ENCODE peak calls at places on chromosomes 3 and 15, in ten cellular contexts. F is lower leg skin, K is astrocyte of the cerebellum, G is IMR-90, E is transverse colon, V is left lung, U is right lobe of liver, N is spleen, M is thoracic aorta, I is AG04450. W is an unnamed sample.

GRCh38 chr3:47057212-47057671 is 77.8 kb downstream of the NBEAL2 start:
- DNase-seq in F (no peak), K (peak), G (peak), E (no peak), V (no peak), U (no peak), N (no peak), M (no peak), I (no peak), W (no peak)

GRCh38 chr15:59168536-59168935 is 38.1 kb upstream of the LDHAL6B start:
- DNase-seq in F (no peak), K (no peak), G (peak), E (no peak), V (no peak), U (no peak), N (no peak), M (no peak), I (no peak), W (no peak)

GRCh38 chr3:70531063-70531657 is 218.7 kb upstream of the MDFIC2 start:
- DNase-seq in F (no peak), K (peak), G (peak), E (no peak), V (no peak), U (no peak), N (no peak), M (no peak), I (no peak), W (no peak)

GRCh38 chr3:157370867-157371266 is 65.8 kb upstream of the PTX3 start:
- DNase-seq in F (no peak), K (no peak), G (no peak), E (no peak), V (no peak), U (no peak), N (no peak), M (no peak), I (no peak), W (no peak)

GRCh38 chr3:42084593-42084992 is 6.6 kb upstream of the TRAK1 start:
- DNase-seq in F (no peak), K (no peak), G (no peak), E (no peak), V (no peak), U (no peak), N (no peak), M (no peak), I (no peak), W (no peak)

GRCh38 chr15:94236638-94237037 is 5.3 kb downstream of the MCTP2 start:
- DNase-seq in F (no peak), K (no peak), G (no peak), E (no peak), V (no peak), U (no peak), N (no peak), M (no peak), I (no peak), W (no peak)

GRCh38 chr15:67521770-67522568 is 1.0 kb downstream of the C15orf61 start:
- DNase-seq in F (no peak), K (no peak), G (peak), E (no peak), V (no peak), U (no peak), N (no peak), M (no peak), I (no peak), W (no peak)

GRCh38 chr15:80401471-80401870 is 2.7 kb upstream of the ARNT2 start:
- DNase-seq in F (no peak), K (no peak), G (no peak), E (no peak), V (no peak), U (no peak), N (no peak), M (no peak), I (no peak), W (no peak)

GRCh38 chr15:34610388-34610787 is 26.9 kb upstream of the GOLGA8B start:
- DNase-seq in F (no peak), K (no peak), G (peak), E (no peak), V (no peak), U (no peak), N (no peak), M (no peak), I (no peak), W (no peak)

GRCh38 chr3:65607101-65607500 is 431.6 kb downstream of the MAGI1 start:
- DNase-seq in F (no peak), K (no peak), G (no peak), E (no peak), V (no peak), U (no peak), N (no peak), M (no peak), I (no peak), W (no peak)

GRCh38 chr15:63981596-63982320 is 64.5 kb downstream of the DAPK2 start:
- DNase-seq in F (peak), K (no peak), G (no peak), E (no peak), V (no peak), U (peak), N (peak), M (no peak), I (no peak), W (no peak)

GRCh38 chr15:85006201-85006600 is 24.5 kb downstream of the PDE8A start:
- DNase-seq in F (no peak), K (no peak), G (no peak), E (peak), V (no peak), U (peak), N (no peak), M (no peak), I (no peak), W (no peak)

GRCh38 chr3:50675179-50676030 is 678 bp downstream of the DOCK3 start:
- DNase-seq in F (peak), K (no peak), G (no peak), E (peak), V (peak), U (no peak), N (peak), M (no peak), I (no peak), W (no peak)

GRCh38 chr3:141255864-141256263 is 24.2 kb downstream of the PXYLP1 start:
- DNase-seq in F (peak), K (no peak), G (no peak), E (no peak), V (no peak), U (no peak), N (no peak), M (no peak), I (no peak), W (no peak)

GRCh38 chr3:72015463-72015862 is 230.5 kb upstream of the PROK2 start:
- DNase-seq in F (no peak), K (no peak), G (no peak), E (no peak), V (no peak), U (no peak), N (no peak), M (no peak), I (no peak), W (no peak)

GRCh38 chr3:188270423-188270972 is 116.5 kb downstream of the LPP start:
- DNase-seq in F (no peak), K (peak), G (peak), E (no peak), V (no peak), U (no peak), N (no peak), M (no peak), I (peak), W (peak)

GRCh38 chr15:51108933-51109550 is 14.3 kb upstream of the TNFAIP8L3 start:
- DNase-seq in F (no peak), K (peak), G (peak), E (no peak), V (no peak), U (no peak), N (no peak), M (peak), I (peak), W (peak)

GRCh38 chr3:19065027-19065426 is 83.3 kb upstream of the KCNH8 start:
- DNase-seq in F (no peak), K (peak), G (no peak), E (no peak), V (no peak), U (no peak), N (no peak), M (no peak), I (no peak), W (no peak)

GRCh38 chr15:90266061-90266431 is 574 bp downstream of the NGRN start:
- DNase-seq in F (no peak), K (peak), G (peak), E (peak), V (peak), U (no peak), N (peak), M (no peak), I (no peak), W (no peak)

GRCh38 chr3:89560546-89560945 is 453.1 kb downstream of the EPHA3 start:
- DNase-seq in F (no peak), K (peak), G (peak), E (no peak), V (no peak), U (no peak), N (no peak), M (no peak), I (no peak), W (no peak)

GRCh38 chr15:100770781-100771584 is 108.6 kb upstream of the ALDH1A3 start:
- DNase-seq in F (peak), K (no peak), G (no peak), E (no peak), V (no peak), U (no peak), N (peak), M (no peak), I (no peak), W (no peak)

GRCh38 chr15:97096303-97096835 is 765.9 kb downstream of the NR2F2 start:
- DNase-seq in F (no peak), K (no peak), G (no peak), E (no peak), V (no peak), U (no peak), N (no peak), M (no peak), I (no peak), W (no peak)

GRCh38 chr3:48013288-48013980 is 2.8 kb downstream of the MAP4 start:
- DNase-seq in F (no peak), K (peak), G (peak), E (no peak), V (no peak), U (peak), N (no peak), M (no peak), I (peak), W (peak)

GRCh38 chr3:37626722-37627565 is 234.7 kb upstream of the CTDSPL start:
- DNase-seq in F (no peak), K (no peak), G (no peak), E (no peak), V (no peak), U (no peak), N (no peak), M (no peak), I (no peak), W (no peak)

GRCh38 chr3:33130144-33130543 is 16.3 kb downstream of the CRTAP start:
- DNase-seq in F (no peak), K (no peak), G (peak), E (no peak), V (no peak), U (no peak), N (no peak), M (no peak), I (no peak), W (no peak)

GRCh38 chr3:151873433-151873832 is at the start of gene SUCNR1:
- DNase-seq in F (no peak), K (no peak), G (no peak), E (no peak), V (no peak), U (no peak), N (no peak), M (no peak), I (no peak), W (no peak)

GRCh38 chr3:152219225-152219624 is 49.5 kb upstream of the MBNL1 start:
- DNase-seq in F (no peak), K (no peak), G (no peak), E (no peak), V (no peak), U (no peak), N (no peak), M (no peak), I (no peak), W (no peak)

GRCh38 chr3:85626662-85627061 is 667.9 kb downstream of the CADM2 start:
- DNase-seq in F (no peak), K (no peak), G (no peak), E (no peak), V (no peak), U (no peak), N (no peak), M (no peak), I (no peak), W (no peak)

GRCh38 chr15:82730022-82730530 is 20.4 kb upstream of the AP3B2 start:
- DNase-seq in F (peak), K (no peak), G (no peak), E (no peak), V (no peak), U (no peak), N (no peak), M (no peak), I (no peak), W (no peak)

GRCh38 chr15:74988007-74988800 is 7.2 kb upstream of the SCAMP5 start:
- DNase-seq in F (no peak), K (no peak), G (peak), E (peak), V (no peak), U (no peak), N (peak), M (no peak), I (no peak), W (no peak)

GRCh38 chr3:159859836-159860235 is 128.8 kb upstream of the IL12A start:
- DNase-seq in F (no peak), K (no peak), G (no peak), E (no peak), V (no peak), U (no peak), N (no peak), M (no peak), I (no peak), W (no peak)

GRCh38 chr3:14425574-14426304 is 23.3 kb downstream of the SLC6A6 start:
- DNase-seq in F (no peak), K (no peak), G (no peak), E (peak), V (no peak), U (no peak), N (peak), M (no peak), I (no peak), W (no peak)

GRCh38 chr3:11392689-11393114 is 120.5 kb downstream of the ATG7 start:
- DNase-seq in F (no peak), K (no peak), G (no peak), E (no peak), V (no peak), U (no peak), N (no peak), M (no peak), I (no peak), W (no peak)

GRCh38 chr3:38354588-38355344 is 8.2 kb downstream of the XYLB start:
- DNase-seq in F (peak), K (peak), G (peak), E (peak), V (no peak), U (peak), N (peak), M (no peak), I (no peak), W (no peak)

GRCh38 chr3:71260782-71261181 is 322.7 kb downstream of the FOXP1 start:
- DNase-seq in F (no peak), K (no peak), G (no peak), E (no peak), V (no peak), U (no peak), N (no peak), M (no peak), I (no peak), W (no peak)

GRCh38 chr3:164940737-164941136 is 137.6 kb downstream of the SI start:
- DNase-seq in F (no peak), K (peak), G (no peak), E (no peak), V (no peak), U (no peak), N (no peak), M (no peak), I (no peak), W (no peak)

GRCh38 chr3:128343287-128344045 is 123.2 kb downstream of the DNAJB8 start:
- DNase-seq in F (no peak), K (no peak), G (peak), E (no peak), V (peak), U (no peak), N (peak), M (no peak), I (peak), W (peak)

GRCh38 chr3:49132437-49133225 is at the start of gene LAMB2:
- DNase-seq in F (peak), K (peak), G (peak), E (peak), V (peak), U (peak), N (peak), M (no peak), I (peak), W (peak)
- H3K4me3 ChIP-seq in F (peak), K (peak), G (peak), E (peak), V (peak), U (peak), N (peak), M (peak), I (peak), W (peak)

GRCh38 chr15:31438601-31439265 is 112.1 kb downstream of the KLF13 start:
- DNase-seq in F (peak), K (no peak), G (no peak), E (no peak), V (no peak), U (no peak), N (no peak), M (no peak), I (no peak), W (no peak)

GRCh38 chr15:31437686-31438085 is 111.1 kb downstream of the KLF13 start:
- DNase-seq in F (peak), K (no peak), G (no peak), E (no peak), V (no peak), U (no peak), N (no peak), M (no peak), I (no peak), W (no peak)

GRCh38 chr15:31442203-31443090 is 115.8 kb downstream of the KLF13 start:
- DNase-seq in F (peak), K (peak), G (peak), E (no peak), V (no peak), U (no peak), N (no peak), M (no peak), I (peak), W (peak)

GRCh38 chr15:31440754-31441298 is 114.2 kb downstream of the KLF13 start:
- DNase-seq in F (peak), K (no peak), G (peak), E (peak), V (peak), U (peak), N (peak), M (no peak), I (no peak), W (no peak)

DNA sequence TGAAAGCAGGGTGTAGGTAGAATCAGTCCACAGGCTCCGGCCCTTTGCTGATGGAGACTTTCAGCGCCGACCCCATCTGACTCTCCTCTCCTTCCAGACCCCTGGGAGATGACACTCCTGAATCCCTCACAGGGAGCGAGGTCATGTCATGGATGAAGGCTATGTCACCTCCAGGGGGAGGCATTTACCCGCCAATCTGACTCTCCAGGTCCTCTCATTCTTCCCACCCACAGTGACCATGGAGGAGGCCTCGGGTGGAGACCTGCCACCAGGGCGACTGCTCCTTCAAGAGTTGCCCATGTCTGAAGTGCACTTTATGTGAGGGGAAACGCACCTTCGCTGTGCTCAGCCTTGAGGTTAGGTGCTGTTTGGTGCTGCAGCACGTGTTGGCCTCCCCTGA is 112.7 kb downstream of the KLF13 start:
- DNase-seq in F (peak), K (no peak), G (no peak), E (peak), V (no peak), U (no peak), N (no peak), M (no peak), I (no peak), W (no peak)
- TF ChIP-seq CTCF in F (no peak), K (peak), G (no peak), E (peak), V (no peak), U (peak), N (peak), M (no peak), I (no peak), W (no peak)

DNA sequence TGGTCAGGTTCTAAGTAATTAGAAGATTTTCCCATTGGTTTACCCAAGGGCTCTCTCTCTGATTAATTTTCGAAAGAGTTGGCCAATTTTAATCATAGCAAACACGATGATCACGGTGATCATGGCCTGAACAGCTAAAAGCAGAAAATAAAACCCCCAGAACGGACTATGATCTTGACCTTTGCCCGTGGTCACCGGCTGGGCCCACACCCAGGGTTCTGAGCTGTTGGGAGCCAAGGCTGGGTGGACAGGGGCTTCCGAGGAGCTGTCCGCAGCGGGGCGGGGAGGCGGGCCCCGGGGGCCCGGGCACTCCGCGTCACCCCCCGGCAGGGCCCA is 2.5 kb downstream of the GP5 start:
- DNase-seq in F (no peak), K (no peak), G (no peak), E (no peak), V (no peak), U (peak), N (no peak), M (no peak), I (no peak), W (no peak)
- H3K4me3 ChIP-seq in F (no peak), K (no peak), G (no peak), E (no peak), V (peak), U (no peak), N (peak), M (peak), I (no peak), W (no peak)

GRCh38 chr3:81838455-81838854 is 77.0 kb upstream of the GBE1 start:
- DNase-seq in F (no peak), K (no peak), G (no peak), E (no peak), V (no peak), U (no peak), N (no peak), M (no peak), I (no peak), W (no peak)
- TF ChIP-seq CTCF in F (no peak), K (no peak), G (no peak), E (no peak), V (no peak), U (no peak), N (no peak), M (no peak), I (no peak), W (no peak)

DNA sequence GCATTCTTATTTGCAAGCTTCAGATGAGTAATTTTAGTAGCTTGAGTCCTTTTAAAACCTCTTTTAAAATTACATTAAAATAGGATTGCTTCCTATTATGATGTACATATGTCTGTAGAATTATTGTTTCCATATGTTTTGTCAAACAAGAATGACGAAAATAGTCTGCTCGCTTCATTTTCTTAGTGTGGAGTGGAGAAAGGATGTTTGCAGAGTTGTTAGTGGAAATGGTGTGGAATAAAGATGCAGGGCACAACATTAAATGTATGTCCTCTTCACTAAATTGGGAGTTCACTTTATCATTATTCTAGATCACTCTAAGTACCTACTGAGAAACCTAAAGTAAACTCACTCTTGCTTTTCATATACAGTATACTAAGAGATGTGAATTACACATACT is 59.5 kb downstream of the CMSS1 start:
- DNase-seq in F (no peak), K (no peak), G (no peak), E (no peak), V (no peak), U (no peak), N (no peak), M (no peak), I (no peak), W (no peak)
- H3K4me3 ChIP-seq in F (no peak), K (no peak), G (no peak), E (no peak), V (peak), U (no peak), N (no peak), M (peak), I (peak), W (no peak)

W was measured in BJ.